ENCODE peak calls at places on chromosomes 7 and 10, in eight cellular contexts. One of them, this sample, is unnamed.
A peak's percentile ranks its signal among the peaks of the same experiment; 100 is the strongest.

GRCh38 chr10:73131295-73131694 is 21.0 kb downstream of the NUDT13 start:
- DNase-seq in amniotic stem cell: no peak
- DNase-seq in GM10248: no peak
- DNase-seq in CD4-positive, alpha-beta T cell: no peak
- DNase-seq in activated CD4-positive, alpha-beta T cell treated with anti-CD3 and anti-CD28 coated beads, Interleukin-2, amount 50 U/mL, for 24 hours: no peak
- DNase-seq in NCI-H1930: peak; percentile 13
- DNase-seq in stimulated activated naive CD4-positive, alpha-beta T cell: no peak
- DNase-seq in mammary epithelial cell: peak; percentile 53
- DNase-seq in this sample: no peak

GRCh38 chr10:119651514-119652327 is 541 bp downstream of the BAG3 start:
- DNase-seq in CD4-positive, alpha-beta T cell: peak; percentile 11
- DNase-seq in mammary epithelial cell: no peak
- DNase-seq in amniotic stem cell: no peak
- DNase-seq in NCI-H1930: no peak
- DNase-seq in GM10248: peak; percentile 41
- DNase-seq in activated CD4-positive, alpha-beta T cell treated with anti-CD3 and anti-CD28 coated beads, Interleukin-2, amount 50 U/mL, for 24 hours: no peak
- DNase-seq in stimulated activated naive CD4-positive, alpha-beta T cell: no peak
- DNase-seq in this sample: no peak

GRCh38 chr10:56605043-56605442 is 244.0 kb upstream of the ZWINT start:
- DNase-seq in GM10248: no peak
- DNase-seq in stimulated activated naive CD4-positive, alpha-beta T cell: no peak
- DNase-seq in activated CD4-positive, alpha-beta T cell treated with anti-CD3 and anti-CD28 coated beads, Interleukin-2, amount 50 U/mL, for 24 hours: no peak
- DNase-seq in amniotic stem cell: no peak
- DNase-seq in NCI-H1930: no peak
- DNase-seq in mammary epithelial cell: peak; percentile 1
- DNase-seq in CD4-positive, alpha-beta T cell: no peak
- DNase-seq in this sample: no peak

GRCh38 chr7:26853788-26854393 is 10.5 kb downstream of the SKAP2 start:
- DNase-seq in mammary epithelial cell: peak; percentile 52
- DNase-seq in GM10248: no peak
- DNase-seq in NCI-H1930: no peak
- DNase-seq in activated CD4-positive, alpha-beta T cell treated with anti-CD3 and anti-CD28 coated beads, Interleukin-2, amount 50 U/mL, for 24 hours: no peak
- DNase-seq in stimulated activated naive CD4-positive, alpha-beta T cell: no peak
- DNase-seq in amniotic stem cell: peak; percentile 7
- DNase-seq in CD4-positive, alpha-beta T cell: no peak
- DNase-seq in this sample: peak; percentile 69

GRCh38 chr10:32629910-32630309 is 184.0 kb downstream of the CCDC7 start:
- DNase-seq in stimulated activated naive CD4-positive, alpha-beta T cell: no peak
- DNase-seq in mammary epithelial cell: no peak
- DNase-seq in activated CD4-positive, alpha-beta T cell treated with anti-CD3 and anti-CD28 coated beads, Interleukin-2, amount 50 U/mL, for 24 hours: no peak
- DNase-seq in amniotic stem cell: no peak
- DNase-seq in GM10248: no peak
- DNase-seq in CD4-positive, alpha-beta T cell: no peak
- DNase-seq in NCI-H1930: no peak
- DNase-seq in this sample: no peak

GRCh38 chr10:123556049-123556448 is 110.1 kb upstream of the GPR26 start:
- DNase-seq in mammary epithelial cell: no peak
- DNase-seq in NCI-H1930: no peak
- DNase-seq in amniotic stem cell: no peak
- DNase-seq in CD4-positive, alpha-beta T cell: no peak
- DNase-seq in activated CD4-positive, alpha-beta T cell treated with anti-CD3 and anti-CD28 coated beads, Interleukin-2, amount 50 U/mL, for 24 hours: no peak
- DNase-seq in stimulated activated naive CD4-positive, alpha-beta T cell: no peak
- DNase-seq in GM10248: peak; percentile 2
- DNase-seq in this sample: no peak

GRCh38 chr7:23372671-23373070 is 73.5 kb downstream of the MALSU1 start:
- DNase-seq in GM10248: no peak
- DNase-seq in CD4-positive, alpha-beta T cell: no peak
- DNase-seq in NCI-H1930: no peak
- DNase-seq in mammary epithelial cell: no peak
- DNase-seq in stimulated activated naive CD4-positive, alpha-beta T cell: no peak
- DNase-seq in amniotic stem cell: no peak
- DNase-seq in activated CD4-positive, alpha-beta T cell treated with anti-CD3 and anti-CD28 coated beads, Interleukin-2, amount 50 U/mL, for 24 hours: no peak
- DNase-seq in this sample: no peak

GRCh38 chr10:110813743-110814472 is 57.8 kb upstream of the PDCD4 start:
- DNase-seq in amniotic stem cell: no peak
- DNase-seq in CD4-positive, alpha-beta T cell: no peak
- DNase-seq in GM10248: no peak
- DNase-seq in NCI-H1930: no peak
- DNase-seq in activated CD4-positive, alpha-beta T cell treated with anti-CD3 and anti-CD28 coated beads, Interleukin-2, amount 50 U/mL, for 24 hours: no peak
- DNase-seq in mammary epithelial cell: no peak
- DNase-seq in stimulated activated naive CD4-positive, alpha-beta T cell: no peak
- DNase-seq in this sample: no peak

GRCh38 chr7:156000601-156001396 is 188.5 kb upstream of the SHH start:
- DNase-seq in mammary epithelial cell: no peak
- DNase-seq in activated CD4-positive, alpha-beta T cell treated with anti-CD3 and anti-CD28 coated beads, Interleukin-2, amount 50 U/mL, for 24 hours: no peak
- DNase-seq in CD4-positive, alpha-beta T cell: no peak
- DNase-seq in amniotic stem cell: no peak
- DNase-seq in NCI-H1930: no peak
- DNase-seq in GM10248: no peak
- DNase-seq in stimulated activated naive CD4-positive, alpha-beta T cell: no peak
- DNase-seq in this sample: no peak

GRCh38 chr7:142785841-142786250 is 15.1 kb downstream of the PRSS2 start:
- DNase-seq in mammary epithelial cell: no peak
- DNase-seq in stimulated activated naive CD4-positive, alpha-beta T cell: peak; percentile 85
- DNase-seq in NCI-H1930: no peak
- DNase-seq in amniotic stem cell: no peak
- DNase-seq in CD4-positive, alpha-beta T cell: peak; percentile 65
- DNase-seq in GM10248: no peak
- DNase-seq in activated CD4-positive, alpha-beta T cell treated with anti-CD3 and anti-CD28 coated beads, Interleukin-2, amount 50 U/mL, for 24 hours: peak; percentile 73
- DNase-seq in this sample: no peak

GRCh38 chr7:2968176-2968575 is 75.5 kb downstream of the CARD11 start:
- DNase-seq in activated CD4-positive, alpha-beta T cell treated with anti-CD3 and anti-CD28 coated beads, Interleukin-2, amount 50 U/mL, for 24 hours: no peak
- DNase-seq in CD4-positive, alpha-beta T cell: no peak
- DNase-seq in amniotic stem cell: no peak
- DNase-seq in NCI-H1930: no peak
- DNase-seq in GM10248: no peak
- DNase-seq in mammary epithelial cell: no peak
- DNase-seq in stimulated activated naive CD4-positive, alpha-beta T cell: no peak
- DNase-seq in this sample: no peak

GRCh38 chr7:90180649-90181048 is 26.4 kb downstream of the STEAP1 start:
- DNase-seq in activated CD4-positive, alpha-beta T cell treated with anti-CD3 and anti-CD28 coated beads, Interleukin-2, amount 50 U/mL, for 24 hours: no peak
- DNase-seq in stimulated activated naive CD4-positive, alpha-beta T cell: no peak
- DNase-seq in GM10248: no peak
- DNase-seq in NCI-H1930: no peak
- DNase-seq in CD4-positive, alpha-beta T cell: no peak
- DNase-seq in mammary epithelial cell: no peak
- DNase-seq in amniotic stem cell: no peak
- DNase-seq in this sample: no peak

GRCh38 chr10:43137701-43137970 is 609 bp upstream of the CSGALNACT2 start:
- DNase-seq in NCI-H1930: no peak
- DNase-seq in stimulated activated naive CD4-positive, alpha-beta T cell: no peak
- DNase-seq in activated CD4-positive, alpha-beta T cell treated with anti-CD3 and anti-CD28 coated beads, Interleukin-2, amount 50 U/mL, for 24 hours: no peak
- DNase-seq in amniotic stem cell: no peak
- DNase-seq in GM10248: no peak
- DNase-seq in CD4-positive, alpha-beta T cell: no peak
- DNase-seq in mammary epithelial cell: no peak
- DNase-seq in this sample: peak; percentile 20

GRCh38 chr7:4707980-4708411 is 25.9 kb downstream of the FOXK1 start:
- DNase-seq in GM10248: no peak
- DNase-seq in mammary epithelial cell: no peak
- DNase-seq in activated CD4-positive, alpha-beta T cell treated with anti-CD3 and anti-CD28 coated beads, Interleukin-2, amount 50 U/mL, for 24 hours: no peak
- DNase-seq in NCI-H1930: no peak
- DNase-seq in amniotic stem cell: no peak
- DNase-seq in stimulated activated naive CD4-positive, alpha-beta T cell: no peak
- DNase-seq in CD4-positive, alpha-beta T cell: no peak
- DNase-seq in this sample: peak; percentile 55

GRCh38 chr10:99964791-99965190 is 45.0 kb downstream of the DNMBP start:
- DNase-seq in amniotic stem cell: no peak
- DNase-seq in mammary epithelial cell: no peak
- DNase-seq in GM10248: no peak
- DNase-seq in stimulated activated naive CD4-positive, alpha-beta T cell: no peak
- DNase-seq in NCI-H1930: no peak
- DNase-seq in activated CD4-positive, alpha-beta T cell treated with anti-CD3 and anti-CD28 coated beads, Interleukin-2, amount 50 U/mL, for 24 hours: no peak
- DNase-seq in CD4-positive, alpha-beta T cell: no peak
- DNase-seq in this sample: no peak

GRCh38 chr10:48464121-48464870 is 140.6 kb downstream of the ARHGAP22 start:
- DNase-seq in GM10248: no peak
- DNase-seq in amniotic stem cell: no peak
- DNase-seq in mammary epithelial cell: no peak
- DNase-seq in activated CD4-positive, alpha-beta T cell treated with anti-CD3 and anti-CD28 coated beads, Interleukin-2, amount 50 U/mL, for 24 hours: no peak
- DNase-seq in CD4-positive, alpha-beta T cell: no peak
- DNase-seq in NCI-H1930: no peak
- DNase-seq in stimulated activated naive CD4-positive, alpha-beta T cell: no peak
- DNase-seq in this sample: no peak

GRCh38 chr7:26930201-26930600 is 65.8 kb upstream of the SKAP2 start:
- DNase-seq in NCI-H1930: no peak
- DNase-seq in amniotic stem cell: no peak
- DNase-seq in activated CD4-positive, alpha-beta T cell treated with anti-CD3 and anti-CD28 coated beads, Interleukin-2, amount 50 U/mL, for 24 hours: no peak
- DNase-seq in CD4-positive, alpha-beta T cell: no peak
- DNase-seq in stimulated activated naive CD4-positive, alpha-beta T cell: no peak
- DNase-seq in mammary epithelial cell: peak; percentile 52
- DNase-seq in GM10248: no peak
- DNase-seq in this sample: no peak

GRCh38 chr7:109331423-109331822 is 761.7 kb downstream of the DNAJB9 start:
- DNase-seq in mammary epithelial cell: no peak
- DNase-seq in GM10248: no peak
- DNase-seq in CD4-positive, alpha-beta T cell: no peak
- DNase-seq in activated CD4-positive, alpha-beta T cell treated with anti-CD3 and anti-CD28 coated beads, Interleukin-2, amount 50 U/mL, for 24 hours: no peak
- DNase-seq in amniotic stem cell: no peak
- DNase-seq in NCI-H1930: no peak
- DNase-seq in stimulated activated naive CD4-positive, alpha-beta T cell: no peak
- DNase-seq in this sample: no peak

GRCh38 chr7:99386584-99387238 is 12.2 kb downstream of the ARPC1B start:
- DNase-seq in stimulated activated naive CD4-positive, alpha-beta T cell: peak; percentile 13
- DNase-seq in CD4-positive, alpha-beta T cell: peak; percentile 16
- DNase-seq in NCI-H1930: no peak
- DNase-seq in activated CD4-positive, alpha-beta T cell treated with anti-CD3 and anti-CD28 coated beads, Interleukin-2, amount 50 U/mL, for 24 hours: no peak
- DNase-seq in amniotic stem cell: no peak
- DNase-seq in mammary epithelial cell: no peak
- DNase-seq in GM10248: no peak
- DNase-seq in this sample: peak; percentile 41

GRCh38 chr10:111107023-111107422 is 30.2 kb downstream of the ADRA2A start:
- DNase-seq in stimulated activated naive CD4-positive, alpha-beta T cell: no peak
- DNase-seq in NCI-H1930: no peak
- DNase-seq in CD4-positive, alpha-beta T cell: no peak
- DNase-seq in amniotic stem cell: no peak
- DNase-seq in mammary epithelial cell: no peak
- DNase-seq in GM10248: no peak
- DNase-seq in activated CD4-positive, alpha-beta T cell treated with anti-CD3 and anti-CD28 coated beads, Interleukin-2, amount 50 U/mL, for 24 hours: no peak
- DNase-seq in this sample: no peak

This sample was measured in NCI-H226.